ENCODE peak calls at places on chromosomes 5 and 9, in nine cellular contexts. One of them, this sample, is unnamed.

GRCh38 chr9:89601856-89602562 is 2.8 kb upstream of the GADD45G start:
- DNase-seq in ovary: no peak
- DNase-seq in WERI-Rb-1: no peak
- DNase-seq in progenitor cell of endocrine pancreas: no peak
- DNase-seq in ecto neural progenitor cell: no peak
- DNase-seq in activated CD4-positive, alpha-beta T cell treated with anti-CD3 and anti-CD28 coated beads for 24 hours: no peak
- DNase-seq in hippocampal formation: no peak
- DNase-seq in lung: no peak
- DNase-seq in RWPE1: no peak
- DNase-seq in this sample: no peak

GRCh38 chr5:170112876-170113516 is 7.3 kb downstream of the FOXI1 start:
- DNase-seq in ovary: no peak
- DNase-seq in WERI-Rb-1: no peak
- DNase-seq in progenitor cell of endocrine pancreas: no peak
- DNase-seq in ecto neural progenitor cell: no peak
- DNase-seq in activated CD4-positive, alpha-beta T cell treated with anti-CD3 and anti-CD28 coated beads for 24 hours: no peak
- DNase-seq in hippocampal formation: no peak
- DNase-seq in lung: no peak
- DNase-seq in RWPE1: no peak
- DNase-seq in this sample: no peak

GRCh38 chr9:135951889-135952663 is 9.1 kb downstream of the UBAC1 start:
- DNase-seq in ovary: no peak
- DNase-seq in WERI-Rb-1: peak
- DNase-seq in progenitor cell of endocrine pancreas: no peak
- DNase-seq in ecto neural progenitor cell: no peak
- DNase-seq in activated CD4-positive, alpha-beta T cell treated with anti-CD3 and anti-CD28 coated beads for 24 hours: no peak
- DNase-seq in hippocampal formation: no peak
- DNase-seq in lung: no peak
- DNase-seq in RWPE1: peak
- DNase-seq in this sample: no peak

GRCh38 chr9:129995409-129996160 is 47.4 kb downstream of the FNBP1 start:
- DNase-seq in ovary: no peak
- DNase-seq in WERI-Rb-1: no peak
- DNase-seq in progenitor cell of endocrine pancreas: no peak
- DNase-seq in ecto neural progenitor cell: no peak
- DNase-seq in activated CD4-positive, alpha-beta T cell treated with anti-CD3 and anti-CD28 coated beads for 24 hours: no peak
- DNase-seq in hippocampal formation: peak
- DNase-seq in lung: no peak
- DNase-seq in RWPE1: peak
- DNase-seq in this sample: peak

GRCh38 chr9:121508415-121508814 is 8.8 kb upstream of the GGTA1 start:
- DNase-seq in ovary: no peak
- DNase-seq in WERI-Rb-1: no peak
- DNase-seq in progenitor cell of endocrine pancreas: no peak
- DNase-seq in ecto neural progenitor cell: no peak
- DNase-seq in activated CD4-positive, alpha-beta T cell treated with anti-CD3 and anti-CD28 coated beads for 24 hours: no peak
- DNase-seq in hippocampal formation: no peak
- DNase-seq in lung: no peak
- DNase-seq in RWPE1: no peak
- DNase-seq in this sample: no peak

GRCh38 chr5:14204785-14205321 is 61.7 kb downstream of the TRIO start:
- DNase-seq in ovary: peak
- DNase-seq in WERI-Rb-1: no peak
- DNase-seq in progenitor cell of endocrine pancreas: no peak
- DNase-seq in ecto neural progenitor cell: no peak
- DNase-seq in activated CD4-positive, alpha-beta T cell treated with anti-CD3 and anti-CD28 coated beads for 24 hours: no peak
- DNase-seq in hippocampal formation: no peak
- DNase-seq in lung: peak
- DNase-seq in RWPE1: peak
- DNase-seq in this sample: peak

GRCh38 chr5:135211083-135211790 is 177.2 kb upstream of the PITX1 start:
- DNase-seq in ovary: no peak
- DNase-seq in WERI-Rb-1: peak
- DNase-seq in progenitor cell of endocrine pancreas: no peak
- DNase-seq in ecto neural progenitor cell: no peak
- DNase-seq in activated CD4-positive, alpha-beta T cell treated with anti-CD3 and anti-CD28 coated beads for 24 hours: no peak
- DNase-seq in hippocampal formation: no peak
- DNase-seq in lung: no peak
- DNase-seq in RWPE1: no peak
- DNase-seq in this sample: peak

GRCh38 chr9:97830884-97831829 is 21.9 kb upstream of the FOXE1 start:
- DNase-seq in ovary: no peak
- DNase-seq in WERI-Rb-1: peak
- DNase-seq in progenitor cell of endocrine pancreas: no peak
- DNase-seq in ecto neural progenitor cell: no peak
- DNase-seq in activated CD4-positive, alpha-beta T cell treated with anti-CD3 and anti-CD28 coated beads for 24 hours: no peak
- DNase-seq in hippocampal formation: no peak
- DNase-seq in lung: no peak
- DNase-seq in RWPE1: no peak
- DNase-seq in this sample: no peak

GRCh38 chr9:4380406-4380805 is 80.5 kb upstream of the GLIS3 start:
- DNase-seq in ovary: no peak
- DNase-seq in WERI-Rb-1: no peak
- DNase-seq in progenitor cell of endocrine pancreas: no peak
- DNase-seq in ecto neural progenitor cell: no peak
- DNase-seq in activated CD4-positive, alpha-beta T cell treated with anti-CD3 and anti-CD28 coated beads for 24 hours: no peak
- DNase-seq in hippocampal formation: no peak
- DNase-seq in lung: no peak
- DNase-seq in RWPE1: no peak
- DNase-seq in this sample: no peak

GRCh38 chr9:125028041-125028440 is 87.2 kb upstream of the GOLGA1 start:
- DNase-seq in ovary: no peak
- DNase-seq in WERI-Rb-1: no peak
- DNase-seq in progenitor cell of endocrine pancreas: no peak
- DNase-seq in ecto neural progenitor cell: no peak
- DNase-seq in activated CD4-positive, alpha-beta T cell treated with anti-CD3 and anti-CD28 coated beads for 24 hours: no peak
- DNase-seq in hippocampal formation: no peak
- DNase-seq in lung: no peak
- DNase-seq in RWPE1: no peak
- DNase-seq in this sample: no peak

GRCh38 chr5:128009399-128009798 is 74.2 kb upstream of the SLC12A2 start:
- DNase-seq in ovary: no peak
- DNase-seq in WERI-Rb-1: no peak
- DNase-seq in progenitor cell of endocrine pancreas: no peak
- DNase-seq in ecto neural progenitor cell: no peak
- DNase-seq in activated CD4-positive, alpha-beta T cell treated with anti-CD3 and anti-CD28 coated beads for 24 hours: no peak
- DNase-seq in hippocampal formation: no peak
- DNase-seq in lung: no peak
- DNase-seq in RWPE1: no peak
- DNase-seq in this sample: no peak